ENCODE peak calls at places on chromosome 4, in seven cellular contexts. H is RPMI7951; O is AG09309; Q is epithelial cell of prostate; Y is iPS DF 6.9; G is stimulated activated CD8-positive, alpha-beta memory T cell treated with anti-CD3 and anti-CD28 coated beads, Interleukin-7, amount 100 ng/mL, for 1 hour; R is CD8-positive, alpha-beta T cell. X is an unnamed sample.

GRCh38 chr4:141416677-141417363 is 196.1 kb downstream of the ZNF330 start:
- DNase-seq in H (no peak), O (no peak), Q (no peak), Y (no peak), G (no peak), R (no peak), X (no peak)

GRCh38 chr4:1748465-1748995 is 27.2 kb downstream of the TACC3 start:
- DNase-seq in H (peak; percentile 47), O (no peak), Q (no peak), Y (no peak), G (peak; percentile 50), R (peak; percentile 86), X (peak; percentile 67)

GRCh38 chr4:893276-893994 is 38.7 kb downstream of the GAK start:
- DNase-seq in H (no peak), O (no peak), Q (no peak), Y (no peak), G (no peak), R (no peak), X (no peak)

GRCh38 chr4:89101256-89102161 is 9.8 kb upstream of the TIGD2 start:
- DNase-seq in H (peak; percentile 15), O (no peak), Q (no peak), Y (no peak), G (no peak), R (no peak), X (no peak)

GRCh38 chr4:120314969-120315368 is 248.3 kb upstream of the MAD2L1 start:
- DNase-seq in H (no peak), O (no peak), Q (no peak), Y (no peak), G (no peak), R (no peak), X (no peak)

GRCh38 chr4:94235825-94236224 is 28.2 kb downstream of the SMARCAD1 start:
- DNase-seq in H (no peak), O (no peak), Q (no peak), Y (no peak), G (no peak), R (no peak), X (no peak)

GRCh38 chr4:11720292-11720691 is 291.6 kb upstream of the HS3ST1 start:
- DNase-seq in H (no peak), O (no peak), Q (no peak), Y (peak; percentile 4), G (no peak), R (no peak), X (no peak)

GRCh38 chr4:128031756-128032384 is 29.2 kb upstream of the LARP1B start:
- DNase-seq in H (no peak), O (no peak), Q (no peak), Y (no peak), G (no peak), R (no peak), X (no peak)

GRCh38 chr4:19693949-19694597 is 557.6 kb upstream of the SLIT2 start:
- DNase-seq in H (peak; percentile 53), O (no peak), Q (no peak), Y (no peak), G (no peak), R (no peak), X (no peak)

X was measured in activated T-helper 9 cell treated with anti-CD3 and anti-CD28 coated beads, Interleukin-2, amount 50 U/mL, for 16 hours.